ENCODE peak calls at places on chromosome 3, in eight cellular contexts. One of them, this sample, is unnamed.

GRCh38 chr3:61929631-61930030 is 368.3 kb downstream of the PTPRG start:
- DNase-seq in cardiac muscle cell: no peak
- DNase-seq in dorsolateral prefrontal cortex: no peak
- DNase-seq in lower leg skin: no peak
- DNase-seq in bronchial epithelial cell: no peak
- DNase-seq in fibroblast of lung: no peak
- DNase-seq in CD8-positive, alpha-beta T cell: no peak
- DNase-seq in D721Med: no peak
- DNase-seq in this sample: no peak

GRCh38 chr3:23648965-23649328 is 156.8 kb upstream of the UBE2E1 start:
- DNase-seq in cardiac muscle cell: no peak
- DNase-seq in dorsolateral prefrontal cortex: no peak
- DNase-seq in lower leg skin: no peak
- DNase-seq in bronchial epithelial cell: peak
- DNase-seq in fibroblast of lung: no peak
- DNase-seq in CD8-positive, alpha-beta T cell: no peak
- DNase-seq in D721Med: no peak
- DNase-seq in this sample: no peak

GRCh38 chr3:50127251-50127671 is 27.9 kb upstream of the SEMA3F start:
- DNase-seq in cardiac muscle cell: no peak
- DNase-seq in dorsolateral prefrontal cortex: no peak
- DNase-seq in lower leg skin: no peak
- DNase-seq in bronchial epithelial cell: no peak
- DNase-seq in fibroblast of lung: no peak
- DNase-seq in CD8-positive, alpha-beta T cell: no peak
- DNase-seq in D721Med: no peak
- DNase-seq in this sample: no peak

GRCh38 chr3:111824351-111824750 is 34.7 kb upstream of the PHLDB2 start:
- DNase-seq in cardiac muscle cell: no peak
- DNase-seq in dorsolateral prefrontal cortex: no peak
- DNase-seq in lower leg skin: no peak
- DNase-seq in bronchial epithelial cell: no peak
- DNase-seq in fibroblast of lung: no peak
- DNase-seq in CD8-positive, alpha-beta T cell: no peak
- DNase-seq in D721Med: no peak
- DNase-seq in this sample: no peak

GRCh38 chr3:18402140-18402834 is 22.9 kb downstream of the SATB1 start:
- DNase-seq in cardiac muscle cell: no peak
- DNase-seq in dorsolateral prefrontal cortex: no peak
- DNase-seq in lower leg skin: no peak
- DNase-seq in bronchial epithelial cell: no peak
- DNase-seq in fibroblast of lung: no peak
- DNase-seq in CD8-positive, alpha-beta T cell: peak
- DNase-seq in D721Med: no peak
- DNase-seq in this sample: no peak

GRCh38 chr3:129441782-129442181 is 1.8 kb downstream of the IFT122 start:
- DNase-seq in cardiac muscle cell: peak
- DNase-seq in dorsolateral prefrontal cortex: no peak
- DNase-seq in lower leg skin: peak
- DNase-seq in bronchial epithelial cell: no peak
- DNase-seq in fibroblast of lung: peak
- DNase-seq in CD8-positive, alpha-beta T cell: no peak
- DNase-seq in D721Med: no peak
- DNase-seq in this sample: no peak

GRCh38 chr3:27722957-27723802 is 1.1 kb upstream of the EOMES start:
- DNase-seq in cardiac muscle cell: peak
- DNase-seq in dorsolateral prefrontal cortex: no peak
- DNase-seq in lower leg skin: no peak
- DNase-seq in bronchial epithelial cell: no peak
- DNase-seq in fibroblast of lung: no peak
- DNase-seq in CD8-positive, alpha-beta T cell: no peak
- DNase-seq in D721Med: no peak
- DNase-seq in this sample: no peak

GRCh38 chr3:136612512-136612911 is 139.7 kb downstream of the STAG1 start:
- DNase-seq in cardiac muscle cell: no peak
- DNase-seq in dorsolateral prefrontal cortex: no peak
- DNase-seq in lower leg skin: no peak
- DNase-seq in bronchial epithelial cell: no peak
- DNase-seq in fibroblast of lung: no peak
- DNase-seq in CD8-positive, alpha-beta T cell: no peak
- DNase-seq in D721Med: no peak
- DNase-seq in this sample: no peak

GRCh38 chr3:60461199-60461598 is 790.1 kb downstream of the FHIT start:
- DNase-seq in cardiac muscle cell: no peak
- DNase-seq in dorsolateral prefrontal cortex: no peak
- DNase-seq in lower leg skin: no peak
- DNase-seq in bronchial epithelial cell: no peak
- DNase-seq in fibroblast of lung: peak
- DNase-seq in CD8-positive, alpha-beta T cell: no peak
- DNase-seq in D721Med: no peak
- DNase-seq in this sample: no peak

GRCh38 chr3:72633101-72633500 is 215.1 kb downstream of the SHQ1 start:
- DNase-seq in cardiac muscle cell: no peak
- DNase-seq in dorsolateral prefrontal cortex: no peak
- DNase-seq in lower leg skin: no peak
- DNase-seq in bronchial epithelial cell: no peak
- DNase-seq in fibroblast of lung: no peak
- DNase-seq in CD8-positive, alpha-beta T cell: no peak
- DNase-seq in D721Med: no peak
- DNase-seq in this sample: no peak

GRCh38 chr3:21216598-21216997 is 534.4 kb downstream of the ZNF385D start:
- DNase-seq in cardiac muscle cell: no peak
- DNase-seq in dorsolateral prefrontal cortex: no peak
- DNase-seq in lower leg skin: no peak
- DNase-seq in bronchial epithelial cell: peak
- DNase-seq in fibroblast of lung: peak
- DNase-seq in CD8-positive, alpha-beta T cell: no peak
- DNase-seq in D721Med: no peak
- DNase-seq in this sample: no peak
- TF ChIP-seq CTCF in cardiac muscle cell: peak
- TF ChIP-seq CTCF in dorsolateral prefrontal cortex: no peak
- TF ChIP-seq CTCF in lower leg skin: no peak
- TF ChIP-seq CTCF in bronchial epithelial cell: peak
- TF ChIP-seq CTCF in fibroblast of lung: peak
- TF ChIP-seq CTCF in CD8-positive, alpha-beta T cell: no peak
- TF ChIP-seq CTCF in D721Med: peak
- TF ChIP-seq CTCF in this sample: no peak

GRCh38 chr3:134525293-134525692 is 39.4 kb downstream of the CEP63 start:
- DNase-seq in cardiac muscle cell: no peak
- DNase-seq in dorsolateral prefrontal cortex: no peak
- DNase-seq in lower leg skin: no peak
- DNase-seq in bronchial epithelial cell: no peak
- DNase-seq in fibroblast of lung: no peak
- DNase-seq in CD8-positive, alpha-beta T cell: no peak
- DNase-seq in D721Med: no peak
- DNase-seq in this sample: no peak

GRCh38 chr3:134526319-134526718 is 40.5 kb downstream of the CEP63 start:
- DNase-seq in cardiac muscle cell: no peak
- DNase-seq in dorsolateral prefrontal cortex: no peak
- DNase-seq in lower leg skin: no peak
- DNase-seq in bronchial epithelial cell: no peak
- DNase-seq in fibroblast of lung: no peak
- DNase-seq in CD8-positive, alpha-beta T cell: no peak
- DNase-seq in D721Med: no peak
- DNase-seq in this sample: no peak

GRCh38 chr3:134522541-134522940 is 36.7 kb downstream of the CEP63 start:
- DNase-seq in cardiac muscle cell: no peak
- DNase-seq in dorsolateral prefrontal cortex: no peak
- DNase-seq in lower leg skin: no peak
- DNase-seq in bronchial epithelial cell: no peak
- DNase-seq in fibroblast of lung: no peak
- DNase-seq in CD8-positive, alpha-beta T cell: no peak
- DNase-seq in D721Med: no peak
- DNase-seq in this sample: no peak

GRCh38 chr3:134527538-134528186 is 41.8 kb downstream of the CEP63 start:
- DNase-seq in cardiac muscle cell: no peak
- DNase-seq in dorsolateral prefrontal cortex: no peak
- DNase-seq in lower leg skin: no peak
- DNase-seq in bronchial epithelial cell: no peak
- DNase-seq in fibroblast of lung: no peak
- DNase-seq in CD8-positive, alpha-beta T cell: no peak
- DNase-seq in D721Med: no peak
- DNase-seq in this sample: no peak

GRCh38 chr3:134527037-134527436 is 41.2 kb downstream of the CEP63 start:
- DNase-seq in cardiac muscle cell: no peak
- DNase-seq in dorsolateral prefrontal cortex: no peak
- DNase-seq in lower leg skin: no peak
- DNase-seq in bronchial epithelial cell: peak
- DNase-seq in fibroblast of lung: no peak
- DNase-seq in CD8-positive, alpha-beta T cell: no peak
- DNase-seq in D721Med: no peak
- DNase-seq in this sample: peak
- TF ChIP-seq CTCF in cardiac muscle cell: peak
- TF ChIP-seq CTCF in dorsolateral prefrontal cortex: no peak
- TF ChIP-seq CTCF in lower leg skin: no peak
- TF ChIP-seq CTCF in bronchial epithelial cell: peak
- TF ChIP-seq CTCF in fibroblast of lung: peak
- TF ChIP-seq CTCF in CD8-positive, alpha-beta T cell: no peak
- TF ChIP-seq CTCF in D721Med: peak
- TF ChIP-seq CTCF in this sample: peak

DNA sequence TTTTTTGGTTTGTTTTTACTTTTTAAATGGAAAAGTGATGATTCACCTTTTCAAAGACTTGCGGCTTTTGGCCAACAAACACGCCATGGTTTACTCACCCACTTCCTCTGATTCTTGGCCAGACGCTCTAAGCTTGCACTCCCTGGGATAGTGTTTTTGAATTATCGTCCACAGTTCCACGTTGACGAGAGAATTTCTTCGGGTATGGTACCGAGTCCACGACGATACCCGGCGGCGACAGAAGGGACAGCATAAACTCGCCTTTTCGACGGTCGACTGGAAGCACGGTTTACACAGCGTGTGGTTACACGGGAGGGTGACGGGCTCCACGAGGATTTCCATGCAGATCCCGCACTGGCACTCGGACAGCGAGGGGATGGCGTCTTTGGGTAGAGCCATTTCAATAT is 790 bp downstream of the RNF168 start:
- DNase-seq in cardiac muscle cell: peak
- DNase-seq in dorsolateral prefrontal cortex: peak
- DNase-seq in lower leg skin: peak
- DNase-seq in bronchial epithelial cell: peak
- DNase-seq in fibroblast of lung: peak
- DNase-seq in CD8-positive, alpha-beta T cell: peak
- DNase-seq in D721Med: no peak
- DNase-seq in this sample: peak
- TF ChIP-seq CTCF in cardiac muscle cell: no peak
- TF ChIP-seq CTCF in dorsolateral prefrontal cortex: no peak
- TF ChIP-seq CTCF in lower leg skin: no peak
- TF ChIP-seq CTCF in bronchial epithelial cell: no peak
- TF ChIP-seq CTCF in fibroblast of lung: no peak
- TF ChIP-seq CTCF in CD8-positive, alpha-beta T cell: no peak
- TF ChIP-seq CTCF in D721Med: no peak
- TF ChIP-seq CTCF in this sample: no peak

GRCh38 chr3:52056968-52057805 is 816 bp upstream of the DUSP7 start:
- DNase-seq in cardiac muscle cell: peak
- DNase-seq in dorsolateral prefrontal cortex: peak
- DNase-seq in lower leg skin: peak
- DNase-seq in bronchial epithelial cell: peak
- DNase-seq in fibroblast of lung: peak
- DNase-seq in CD8-positive, alpha-beta T cell: peak
- DNase-seq in D721Med: peak
- DNase-seq in this sample: peak
- TF ChIP-seq CTCF in cardiac muscle cell: no peak
- TF ChIP-seq CTCF in dorsolateral prefrontal cortex: no peak
- TF ChIP-seq CTCF in lower leg skin: no peak
- TF ChIP-seq CTCF in bronchial epithelial cell: peak
- TF ChIP-seq CTCF in fibroblast of lung: no peak
- TF ChIP-seq CTCF in CD8-positive, alpha-beta T cell: no peak
- TF ChIP-seq CTCF in D721Med: no peak
- TF ChIP-seq CTCF in this sample: no peak

GRCh38 chr3:46209751-46210470 is 1.8 kb upstream of the CCR1 start:
- DNase-seq in cardiac muscle cell: no peak
- DNase-seq in dorsolateral prefrontal cortex: no peak
- DNase-seq in lower leg skin: no peak
- DNase-seq in bronchial epithelial cell: peak
- DNase-seq in fibroblast of lung: no peak
- DNase-seq in CD8-positive, alpha-beta T cell: no peak
- DNase-seq in D721Med: no peak
- DNase-seq in this sample: no peak

GRCh38 chr3:46206284-46206683 is 1.8 kb downstream of the CCR1 start:
- DNase-seq in cardiac muscle cell: no peak
- DNase-seq in dorsolateral prefrontal cortex: no peak
- DNase-seq in lower leg skin: no peak
- DNase-seq in bronchial epithelial cell: peak
- DNase-seq in fibroblast of lung: no peak
- DNase-seq in CD8-positive, alpha-beta T cell: no peak
- DNase-seq in D721Med: no peak
- DNase-seq in this sample: no peak

GRCh38 chr3:46205286-46205960 is 2.7 kb downstream of the CCR1 start:
- DNase-seq in cardiac muscle cell: no peak
- DNase-seq in dorsolateral prefrontal cortex: no peak
- DNase-seq in lower leg skin: no peak
- DNase-seq in bronchial epithelial cell: no peak
- DNase-seq in fibroblast of lung: no peak
- DNase-seq in CD8-positive, alpha-beta T cell: no peak
- DNase-seq in D721Med: no peak
- DNase-seq in this sample: no peak

GRCh38 chr3:46209053-46209452 is 940 bp upstream of the CCR1 start:
- DNase-seq in cardiac muscle cell: no peak
- DNase-seq in dorsolateral prefrontal cortex: no peak
- DNase-seq in lower leg skin: no peak
- DNase-seq in bronchial epithelial cell: no peak
- DNase-seq in fibroblast of lung: no peak
- DNase-seq in CD8-positive, alpha-beta T cell: no peak
- DNase-seq in D721Med: no peak
- DNase-seq in this sample: no peak

GRCh38 chr3:46208167-46208704 is at the start of gene CCR1:
- DNase-seq in cardiac muscle cell: peak
- DNase-seq in dorsolateral prefrontal cortex: peak
- DNase-seq in lower leg skin: no peak
- DNase-seq in bronchial epithelial cell: peak
- DNase-seq in fibroblast of lung: peak
- DNase-seq in CD8-positive, alpha-beta T cell: peak
- DNase-seq in D721Med: no peak
- DNase-seq in this sample: peak
- TF ChIP-seq CTCF in cardiac muscle cell: peak
- TF ChIP-seq CTCF in dorsolateral prefrontal cortex: peak
- TF ChIP-seq CTCF in lower leg skin: no peak
- TF ChIP-seq CTCF in bronchial epithelial cell: peak
- TF ChIP-seq CTCF in fibroblast of lung: peak
- TF ChIP-seq CTCF in CD8-positive, alpha-beta T cell: no peak
- TF ChIP-seq CTCF in D721Med: peak
- TF ChIP-seq CTCF in this sample: peak

This sample was measured in endothelial cell.